ENCODE peak calls at places on chromosomes 4 and X, in four cellular contexts. L is A549, F is IMR-90, Q is K562. E is an unnamed sample.

GRCh38 chr4:108926058-108926457 is 163.2 kb upstream of the ETNPPL start:
- DNase-seq in L (no peak), F (peak), Q (no peak), E (no peak)

GRCh38 chr4:85953651-85954018 is 406.2 kb downstream of the MAPK10 start:
- DNase-seq in L (peak), F (peak), Q (no peak), E (no peak)

GRCh38 chrX:30654989-30655607 is 1.9 kb downstream of the GK start:
- DNase-seq in L (no peak), F (peak), Q (no peak), E (no peak)

GRCh38 chr4:185394568-185395254 is 1.0 kb downstream of the LRP2BP start:
- DNase-seq in L (no peak), F (no peak), Q (peak), E (no peak)

GRCh38 chrX:40243699-40244098 is 145.9 kb upstream of the BCOR start:
- DNase-seq in L (no peak), F (no peak), Q (no peak), E (no peak)

GRCh38 chr4:185709802-185710486 is 102.0 kb downstream of the SORBS2 start:
- DNase-seq in L (no peak), F (no peak), Q (no peak), E (peak)

GRCh38 chrX:153491351-153492152 is 3.2 kb upstream of the BGN start:
- DNase-seq in L (no peak), F (no peak), Q (no peak), E (no peak)

GRCh38 chr4:1511441-1512041 is 105.3 kb upstream of the NKX1-1 start:
- DNase-seq in L (peak), F (peak), Q (peak), E (peak)

GRCh38 chrX:94053575-94053974 is 379.6 kb downstream of the FAM133A start:
- DNase-seq in L (no peak), F (no peak), Q (no peak), E (no peak)

GRCh38 chr4:90181644-90182043 is 54.5 kb downstream of the CCSER1 start:
- DNase-seq in L (no peak), F (no peak), Q (no peak), E (no peak)

GRCh38 chr4:158090323-158090722 is 82.5 kb downstream of the GASK1B start:
- DNase-seq in L (no peak), F (peak), Q (no peak), E (no peak)

GRCh38 chrX:136457303-136457917 is 30.3 kb upstream of the BRS3 start:
- DNase-seq in L (no peak), F (no peak), Q (no peak), E (no peak)

GRCh38 chr4:184934184-184934583 is 84.1 kb upstream of the HELT start:
- DNase-seq in L (no peak), F (peak), Q (no peak), E (no peak)

GRCh38 chrX:11666180-11666579 is 460 bp upstream of the ARHGAP6 start:
- DNase-seq in L (no peak), F (no peak), Q (no peak), E (no peak)

GRCh38 chr4:162610116-162610515 is 446.3 kb upstream of the FSTL5 start:
- DNase-seq in L (no peak), F (no peak), Q (no peak), E (no peak)

GRCh38 chr4:74045247-74045646 is 6.8 kb upstream of the CXCL3 start:
- DNase-seq in L (no peak), F (no peak), Q (no peak), E (no peak)
- TF ChIP-seq MAZ in L (no peak), F (no peak), Q (no peak), E (no peak)

GRCh38 chr4:70182517-70183167 is 12.9 kb upstream of the ODAM start:
- DNase-seq in L (no peak), F (no peak), Q (no peak), E (peak)

GRCh38 chr4:70178075-70178660 is 17.4 kb upstream of the ODAM start:
- DNase-seq in L (no peak), F (no peak), Q (no peak), E (no peak)

DNA sequence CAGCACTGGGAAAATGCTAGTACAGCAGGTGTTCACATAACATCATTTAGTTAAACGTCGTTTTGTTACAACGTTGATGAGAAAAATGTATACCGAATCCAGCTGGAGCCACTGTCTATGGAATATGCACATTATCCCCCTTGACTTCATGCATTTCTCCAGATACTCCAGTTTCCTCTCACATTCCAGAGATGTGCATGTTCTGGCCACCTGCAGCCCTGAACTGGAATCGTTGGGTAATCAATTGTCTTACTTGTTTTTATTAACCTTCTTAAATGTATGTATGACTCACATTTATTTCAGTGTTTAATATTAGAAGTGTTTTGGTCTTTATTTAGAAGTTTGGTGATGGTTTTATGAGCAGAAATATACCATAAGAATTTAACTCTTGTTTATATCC is 18.4 kb upstream of the ODAM start:
- DNase-seq in L (no peak), F (no peak), Q (no peak), E (no peak)
- TF ChIP-seq MAZ in L (no peak), F (no peak), Q (no peak), E (no peak)

GRCh38 chrX:45992402-45993123 is 552.7 kb downstream of the ZNF674 start:
- DNase-seq in L (no peak), F (no peak), Q (no peak), E (no peak)
- TF ChIP-seq MAZ in L (no peak), F (no peak), Q (no peak), E (no peak)

GRCh38 chr4:71333960-71334951 is 4.6 kb upstream of the SLC4A4 start:
- DNase-seq in L (no peak), F (peak), Q (no peak), E (no peak)
- TF ChIP-seq MAZ in L (no peak), F (no peak), Q (no peak), E (no peak)

DNA sequence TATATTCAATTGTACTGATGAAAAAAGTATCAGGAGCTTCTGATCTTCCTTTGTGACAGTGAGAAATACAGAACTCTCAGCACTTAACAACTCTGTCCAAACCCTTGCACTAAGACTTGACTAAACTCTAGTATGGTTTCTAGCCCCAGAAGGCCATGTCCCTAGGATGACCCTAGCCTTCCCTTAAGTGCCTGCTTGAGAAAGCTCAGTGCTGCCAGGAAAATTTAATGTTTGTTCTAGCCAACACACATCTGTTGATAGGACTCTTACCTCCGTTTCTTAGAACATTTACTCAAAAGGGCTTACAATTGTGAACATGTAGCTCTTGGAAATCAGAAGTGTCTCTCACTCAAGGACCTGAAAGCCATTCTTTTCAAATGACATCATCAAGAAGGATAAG is 1055.2 kb upstream of the FTHL17 start:
- DNase-seq in L (no peak), F (no peak), Q (no peak), E (no peak)
- TF ChIP-seq MAZ in L (no peak), F (no peak), Q (no peak), E (no peak)

GRCh38 chr4:140065393-140065792 is 88.6 kb downstream of the MAML3 start:
- DNase-seq in L (no peak), F (no peak), Q (no peak), E (no peak)

GRCh38 chr4:140057693-140058092 is 96.3 kb downstream of the MAML3 start:
- DNase-seq in L (no peak), F (no peak), Q (no peak), E (no peak)

GRCh38 chr4:140061194-140061593 is 92.8 kb downstream of the MAML3 start:
- DNase-seq in L (peak), F (peak), Q (no peak), E (peak)

GRCh38 chr4:140059159-140059558 is 94.8 kb downstream of the MAML3 start:
- DNase-seq in L (peak), F (peak), Q (no peak), E (no peak)

DNA sequence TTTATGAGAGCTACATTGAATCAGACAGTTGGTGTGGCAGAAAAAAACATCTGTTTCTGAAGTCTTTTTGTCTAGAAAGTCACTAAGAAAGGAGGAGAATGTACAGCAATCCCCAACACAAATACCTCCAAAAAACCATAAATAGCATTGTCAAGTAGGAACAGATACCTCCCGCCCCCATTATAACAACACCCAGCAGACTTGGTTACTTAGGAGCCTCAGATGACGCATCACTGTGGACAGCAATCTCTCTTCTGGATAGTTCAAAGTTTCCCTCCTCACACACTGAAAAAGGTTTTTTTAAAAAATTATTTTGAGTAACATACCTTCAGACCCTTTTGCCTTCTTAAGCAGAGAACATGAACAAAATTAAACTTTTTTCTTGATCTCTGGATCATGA is 92.1 kb downstream of the MAML3 start:
- DNase-seq in L (no peak), F (no peak), Q (no peak), E (no peak)
- TF ChIP-seq MAZ in L (no peak), F (no peak), Q (no peak), E (no peak)

DNA sequence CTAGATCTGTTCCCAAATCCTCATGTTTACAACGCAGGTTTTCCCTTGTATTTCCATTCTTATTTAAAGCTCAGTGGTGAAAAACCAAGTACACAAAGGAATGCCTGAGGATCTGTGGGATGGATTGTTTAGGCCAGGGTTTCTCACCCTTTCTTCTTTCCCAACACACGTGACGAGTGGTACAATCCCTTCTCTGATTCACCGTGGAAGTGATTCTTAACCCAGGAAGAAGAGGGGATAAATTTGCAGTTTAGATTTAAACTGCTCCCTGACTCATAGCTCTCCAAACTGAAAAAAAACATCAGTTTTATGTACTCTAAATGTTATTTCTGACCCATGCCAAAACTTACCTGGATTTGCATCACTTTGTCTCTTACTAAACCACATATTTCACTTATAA is 17.0 kb downstream of the PAQR3 start:
- DNase-seq in L (no peak), F (peak), Q (no peak), E (no peak)
- TF ChIP-seq MAZ in L (no peak), F (no peak), Q (no peak), E (no peak)

DNA sequence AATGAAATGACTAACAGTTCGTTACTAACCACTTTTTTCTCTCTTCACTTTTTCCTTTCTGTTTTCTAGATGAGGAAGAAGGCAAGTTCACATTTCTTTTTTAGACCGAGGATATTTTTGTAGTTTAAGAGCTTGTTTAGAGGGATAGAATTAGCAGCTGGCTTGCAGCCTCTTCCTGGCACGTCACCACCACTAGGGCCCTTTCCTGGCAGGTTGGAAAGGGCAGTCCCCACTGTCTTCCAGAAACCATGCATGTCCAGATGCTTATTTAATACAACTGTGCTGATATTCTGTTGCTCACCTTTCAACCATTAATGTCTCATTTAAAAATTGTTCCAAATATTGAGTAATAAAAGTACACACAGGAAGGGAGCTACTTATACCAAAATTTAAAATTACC is 209.5 kb upstream of the PACRGL start:
- DNase-seq in L (no peak), F (no peak), Q (no peak), E (no peak)
- TF ChIP-seq MAZ in L (no peak), F (no peak), Q (no peak), E (no peak)

GRCh38 chrX:10028283-10029104 is 61.3 kb downstream of the CLDN34 start:
- DNase-seq in L (no peak), F (no peak), Q (no peak), E (no peak)
- TF ChIP-seq MAZ in L (no peak), F (no peak), Q (no peak), E (no peak)

GRCh38 chr4:38413524-38414341 is 250.3 kb upstream of the KLF3 start:
- DNase-seq in L (peak), F (no peak), Q (no peak), E (peak)

GRCh38 chr4:38412137-38412536 is 251.9 kb upstream of the KLF3 start:
- DNase-seq in L (no peak), F (no peak), Q (no peak), E (no peak)

GRCh38 chr4:38411092-38411491 is 252.9 kb upstream of the KLF3 start:
- DNase-seq in L (no peak), F (no peak), Q (no peak), E (no peak)

GRCh38 chr4:38406243-38406642 is 257.8 kb upstream of the KLF3 start:
- DNase-seq in L (no peak), F (no peak), Q (no peak), E (no peak)

GRCh38 chr4:38409852-38410251 is 254.1 kb upstream of the KLF3 start:
- DNase-seq in L (no peak), F (no peak), Q (no peak), E (no peak)
- TF ChIP-seq MAZ in L (no peak), F (no peak), Q (no peak), E (no peak)